ENCODE peak calls at places on chromosomes 3 and 15, in ten cellular contexts. F is activated CD4-positive, alpha-beta T cell treated with anti-CD3 and anti-CD28 coated beads, Interleukin-2, amount 10 ng/mL, durations not matched to agents 24 days and 14 days; T is heart right ventricle; A is C1 segment of cervical spinal cord; M is kidney; U is SK-N-SH; V is stimulated activated naive CD4-positive, alpha-beta T cell; K is effector memory CD8-positive, alpha-beta T cell; N is aorta; Z is stimulated activated naive B cell treated with anti-CD40 and anti-IgM and Interleukin-4, amounts not matched to agents 10 μg/mL and 1 μg/mL and 100 μg/mL, for 72 hours. O is an unnamed sample.

GRCh38 chr3:16875876-16876575 is 8.7 kb upstream of the PLCL2 start:
- DNase-seq in F (peak; percentile 37), V (no peak), U (no peak), T (no peak), A (no peak), N (no peak), K (no peak), M (no peak), Z (no peak), O (no peak)

GRCh38 chr3:4757056-4757948 is 221.9 kb upstream of the BHLHE40 start:
- DNase-seq in M (no peak), U (no peak), A (no peak), K (no peak), N (no peak), F (no peak), V (no peak), Z (no peak), T (no peak), O (no peak)

GRCh38 chr3:196431193-196432136 is 762 bp downstream of the UBXN7 start:
- DNase-seq in K (peak; percentile 5), V (peak; percentile 39), N (peak; percentile 82), Z (peak; percentile 38), F (peak; percentile 75), A (peak; percentile 47), T (peak; percentile 28), U (peak; percentile 44), M (peak; percentile 77), O (no peak)

GRCh38 chr15:80620931-80621330 is 74.2 kb upstream of the ABHD17C start:
- DNase-seq in K (no peak), A (no peak), Z (no peak), N (no peak), V (no peak), U (no peak), F (no peak), T (no peak), M (no peak), O (no peak)

GRCh38 chr15:25670025-25670554 is 193.0 kb downstream of the ATP10A start:
- DNase-seq in K (no peak), T (peak; percentile 68), M (peak; percentile 86), U (peak; percentile 61), A (no peak), N (peak; percentile 91), V (no peak), Z (no peak), F (no peak), O (no peak)

GRCh38 chr3:141401584-141402475 is 33.5 kb downstream of the ZBTB38 start:
- DNase-seq in M (peak; percentile 86), V (peak; percentile 54), K (peak; percentile 32), F (peak; percentile 89), N (peak; percentile 86), U (peak; percentile 90), Z (peak; percentile 51), A (peak; percentile 47), T (peak; percentile 71), O (no peak)

GRCh38 chr15:61871926-61872522 is 188.2 kb downstream of the VPS13C start:
- DNase-seq in U (peak; percentile 11), M (no peak), F (no peak), N (no peak), K (no peak), A (no peak), Z (no peak), V (no peak), T (no peak), O (no peak)

GRCh38 chr15:67092726-67093125 is 27.3 kb downstream of the SMAD3 start:
- DNase-seq in Z (no peak), K (no peak), V (no peak), A (no peak), T (no peak), M (no peak), F (no peak), U (no peak), N (no peak), O (no peak)

GRCh38 chr3:38000242-38000916 is 9.8 kb downstream of the VILL start:
- DNase-seq in N (peak; percentile 49), V (no peak), T (no peak), A (no peak), Z (no peak), M (peak; percentile 55), F (no peak), U (no peak), K (no peak), O (no peak)

GRCh38 chr3:111947179-111947727 is 31.6 kb upstream of the ABHD10 start:
- DNase-seq in M (no peak), N (no peak), V (no peak), Z (no peak), U (no peak), F (no peak), T (no peak), K (no peak), A (no peak), O (no peak)

GRCh38 chr3:113275876-113276580 is 64.7 kb downstream of the BOC start:
- DNase-seq in V (no peak), Z (peak; percentile 55), U (no peak), N (no peak), F (no peak), A (peak; percentile 61), K (no peak), M (peak; percentile 79), T (peak; percentile 36), O (peak; percentile 27)

GRCh38 chr3:184443364-184443763 is 63.5 kb downstream of the CHRD start:
- DNase-seq in U (no peak), M (no peak), N (peak; percentile 26), F (no peak), V (no peak), T (no peak), Z (no peak), K (no peak), A (no peak), O (no peak)

GRCh38 chr15:77347197-77347596 is 72.7 kb downstream of the PEAK1 start:
- DNase-seq in U (no peak), M (no peak), Z (no peak), A (no peak), K (no peak), F (no peak), N (no peak), T (no peak), V (no peak), O (no peak)

GRCh38 chr3:105780114-105780513 is 88.7 kb downstream of the CBLB start:
- DNase-seq in M (no peak), N (no peak), Z (no peak), U (no peak), V (no peak), T (no peak), F (no peak), K (no peak), A (no peak), O (no peak)

GRCh38 chr3:99534951-99535704 is 103.3 kb upstream of the COL8A1 start:
- DNase-seq in V (no peak), M (no peak), F (no peak), N (no peak), T (no peak), Z (no peak), A (no peak), K (no peak), U (no peak), O (no peak)

GRCh38 chr3:179956416-179956830 is 80.3 kb downstream of the PEX5L start:
- DNase-seq in T (no peak), Z (no peak), F (peak; percentile 84), N (no peak), K (no peak), A (no peak), M (no peak), V (no peak), U (no peak), O (no peak)